ENCODE peak calls at places on chromosomes 7 and 10, in five cellular contexts. Q is cerebellar cortex; L is mucosa of descending colon; H is stimulated activated CD8-positive, alpha-beta memory T cell treated with anti-CD3 and anti-CD28 coated beads, Interleukin-15, amount 100 ng/mL, for 24 hours; E is GM23248. P is an unnamed sample.

GRCh38 chr7:125338110-125338509 is 408.5 kb upstream of the POT1 start:
- DNase-seq in Q (no peak), L (no peak), H (no peak), E (no peak), P (no peak)

GRCh38 chr7:104275900-104276299 is 52.5 kb upstream of the LHFPL3 start:
- DNase-seq in Q (no peak), L (no peak), H (no peak), E (peak), P (no peak)

GRCh38 chr7:87599336-87599735 is 1.3 kb downstream of the ABCB1 start:
- DNase-seq in Q (no peak), L (peak), H (peak), E (no peak), P (peak)

GRCh38 chr7:105985821-105986220 is 22.8 kb downstream of the CDHR3 start:
- DNase-seq in Q (peak), L (no peak), H (no peak), E (no peak), P (no peak)

GRCh38 chr10:58189269-58189668 is 78.4 kb downstream of the IPMK start:
- DNase-seq in Q (peak), L (no peak), H (no peak), E (peak), P (no peak)

GRCh38 chr7:1936531-1937251 is 266.6 kb downstream of the ELFN1 start:
- DNase-seq in Q (peak), L (no peak), H (no peak), E (no peak), P (peak)

GRCh38 chr10:69410487-69410886 is 6.2 kb downstream of the TACR2 start:
- DNase-seq in Q (no peak), L (no peak), H (no peak), E (no peak), P (no peak)

GRCh38 chr10:30182191-30183075 is 123.0 kb upstream of the JCAD start:
- DNase-seq in Q (no peak), L (no peak), H (no peak), E (peak), P (no peak)

GRCh38 chr10:62268027-62268398 is 631 bp downstream of the RTKN2 start:
- DNase-seq in Q (no peak), L (no peak), H (no peak), E (no peak), P (peak)

GRCh38 chr10:80460399-80461207 is 6.5 kb downstream of the TSPAN14 start:
- DNase-seq in Q (no peak), L (peak), H (no peak), E (peak), P (peak)

GRCh38 chr7:146414373-146414772 is 297.8 kb downstream of the CNTNAP2 start:
- DNase-seq in Q (no peak), L (no peak), H (no peak), E (no peak), P (no peak)

GRCh38 chr10:88181902-88182671 is 318.7 kb downstream of the PTEN start:
- DNase-seq in Q (no peak), L (no peak), H (no peak), E (no peak), P (no peak)

GRCh38 chr10:98433371-98433770 is 13.4 kb downstream of the HPS1 start:
- DNase-seq in Q (no peak), L (no peak), H (no peak), E (no peak), P (no peak)

GRCh38 chr7:7672545-7673239 is 32.1 kb downstream of the UMAD1 start:
- DNase-seq in Q (no peak), L (no peak), H (no peak), E (no peak), P (no peak)

GRCh38 chr7:74586258-74587200 is 71.0 kb upstream of the GTF2I start:
- DNase-seq in Q (no peak), L (no peak), H (no peak), E (peak), P (no peak)

GRCh38 chr7:131741446-131741845 is 185.0 kb upstream of the PODXL start:
- DNase-seq in Q (peak), L (no peak), H (no peak), E (no peak), P (no peak)

GRCh38 chr7:40840990-40841389 is 706.2 kb downstream of the SUGCT start:
- DNase-seq in Q (no peak), L (no peak), H (no peak), E (no peak), P (no peak)

GRCh38 chr10:31099101-31099500 is 67.4 kb upstream of the ZNF438 start:
- DNase-seq in Q (no peak), L (peak), H (no peak), E (no peak), P (no peak)

GRCh38 chr7:47153076-47153475 is 428.8 kb downstream of the TNS3 start:
- DNase-seq in Q (peak), L (no peak), H (no peak), E (peak), P (no peak)

GRCh38 chr10:3406556-3406955 is 234.0 kb upstream of the PITRM1 start:
- DNase-seq in Q (no peak), L (no peak), H (no peak), E (no peak), P (no peak)

GRCh38 chr10:109924100-109924499 is 789 bp upstream of the XPNPEP1 start:
- DNase-seq in Q (no peak), L (no peak), H (no peak), E (no peak), P (no peak)

GRCh38 chr10:86674912-86675311 is 6.6 kb downstream of the LDB3 start:
- DNase-seq in Q (no peak), L (no peak), H (no peak), E (no peak), P (no peak)

GRCh38 chr10:110919349-110919931 is at the start of gene SHOC2:
- DNase-seq in Q (no peak), L (peak), H (peak), E (peak), P (peak)

GRCh38 chr10:131908151-131908550 is 7.3 kb downstream of the PPP2R2D start:
- DNase-seq in Q (no peak), L (no peak), H (no peak), E (no peak), P (no peak)

GRCh38 chr7:55776196-55776595 is 86.4 kb downstream of the SEPTIN14 start:
- DNase-seq in Q (no peak), L (no peak), H (no peak), E (no peak), P (no peak)

GRCh38 chr7:5451391-5451790 is 27.8 kb upstream of the TNRC18 start:
- DNase-seq in Q (no peak), L (no peak), H (no peak), E (no peak), P (no peak)

GRCh38 chr7:45692031-45692430 is 117.9 kb downstream of the ADCY1 start:
- DNase-seq in Q (no peak), L (peak), H (no peak), E (no peak), P (no peak)

GRCh38 chr7:36871863-36872262 is 147.6 kb upstream of the AOAH start:
- DNase-seq in Q (no peak), L (no peak), H (no peak), E (peak), P (no peak)

GRCh38 chr10:89091501-89091900 is 100.9 kb downstream of the FAS start:
- DNase-seq in Q (no peak), L (no peak), H (no peak), E (peak), P (no peak)

GRCh38 chr7:34091330-34091917 is 186.1 kb downstream of the BMPER start:
- DNase-seq in Q (peak), L (no peak), H (no peak), E (peak), P (no peak)

GRCh38 chr7:46515844-46516590 is 594.9 kb upstream of the IGFBP3 start:
- DNase-seq in Q (no peak), L (no peak), H (no peak), E (no peak), P (no peak)

GRCh38 chr10:99659868-99660366 is 608 bp downstream of the ENTPD7 start:
- DNase-seq in Q (peak), L (peak), H (no peak), E (peak), P (no peak)

GRCh38 chr7:97770845-97771244 is 39.0 kb downstream of the TAC1 start:
- DNase-seq in Q (no peak), L (no peak), H (no peak), E (peak), P (no peak)

P was measured in lower lobe of right lung.